ENCODE peak calls at places on chromosomes 2 and 18, in six cellular contexts. R, Z, S, I, X and N are unnamed samples.

GRCh38 chr2:1972428-1972827 is 228.1 kb upstream of the PXDN start:
- DNase-seq in R (no peak), Z (no peak), S (peak), I (peak), X (no peak), N (peak)

GRCh38 chr2:113979172-113980128 is 89.6 kb downstream of the ACTR3 start:
- DNase-seq in R (no peak), Z (no peak), S (no peak), I (no peak), X (peak), N (no peak)

GRCh38 chr2:229089806-229090205 is 181.3 kb downstream of the PID1 start:
- DNase-seq in R (no peak), Z (no peak), S (peak), I (no peak), X (no peak), N (no peak)

GRCh38 chr2:172545408-172546075 is 10.3 kb upstream of the PDK1 start:
- DNase-seq in R (no peak), Z (no peak), S (no peak), I (no peak), X (no peak), N (peak)

GRCh38 chr18:25786778-25787177 is 303.6 kb downstream of the SS18 start:
- DNase-seq in R (no peak), Z (peak), S (peak), I (no peak), X (no peak), N (peak)

GRCh38 chr18:63823516-63824219 is 48.5 kb downstream of the SERPINB7 start:
- DNase-seq in R (peak), Z (no peak), S (peak), I (no peak), X (no peak), N (peak)

GRCh38 chr2:157662401-157662800 is 33.7 kb upstream of the ACVR1C start:
- DNase-seq in R (no peak), Z (no peak), S (peak), I (no peak), X (no peak), N (peak)

GRCh38 chr2:170928036-170928823 is 823 bp upstream of the GORASP2 start:
- DNase-seq in R (peak), Z (no peak), S (peak), I (no peak), X (no peak), N (peak)

GRCh38 chr18:9552189-9552588 is 62.2 kb downstream of the PPP4R1 start:
- DNase-seq in R (no peak), Z (no peak), S (peak), I (no peak), X (no peak), N (no peak)

GRCh38 chr2:62266433-62267038 is 70.6 kb downstream of the B3GNT2 start:
- DNase-seq in R (no peak), Z (peak), S (peak), I (no peak), X (no peak), N (no peak)

GRCh38 chr2:205972113-205972512 is 113.9 kb downstream of the INO80D start:
- DNase-seq in R (peak), Z (no peak), S (no peak), I (no peak), X (no peak), N (no peak)

GRCh38 chr18:64405161-64405560 is 256.3 kb upstream of the LINC00305 start:
- DNase-seq in R (no peak), Z (no peak), S (no peak), I (no peak), X (no peak), N (peak)